ENCODE peak calls at places on chromosomes 12 and 14, in four cellular contexts. F is stimulated activated CD8-positive, alpha-beta memory T cell treated with anti-CD3 and anti-CD28 coated beads, Interleukin-15, amount 100 ng/mL, for 1 hour; X is NCI-H774; M is hypothalamus. B is an unnamed sample.

GRCh38 chr12:27818421-27818918 is 38.4 kb upstream of the MANSC4 start:
- DNase-seq in X (peak), F (no peak), M (no peak), B (no peak)

GRCh38 chr12:51976376-51977160 is 25.1 kb downstream of the ACVR1B start:
- DNase-seq in M (no peak), X (no peak), F (no peak), B (no peak)

GRCh38 chr12:104485651-104486341 is 29.0 kb downstream of the CHST11 start:
- DNase-seq in F (no peak), M (no peak), X (no peak), B (no peak)

GRCh38 chr12:126454581-126454980 is 1389.3 kb downstream of the AACS start:
- DNase-seq in F (no peak), M (no peak), X (no peak), B (no peak)

GRCh38 chr14:105883066-105884005 is 357.0 kb downstream of the TMEM121 start:
- DNase-seq in M (no peak), F (no peak), X (no peak), B (no peak)

GRCh38 chr14:69354383-69355154 is 43.5 kb downstream of the ERH start:
- DNase-seq in X (no peak), F (no peak), M (no peak), B (no peak)

GRCh38 chr14:94157195-94157594 is 16.9 kb upstream of the PPP4R4 start:
- DNase-seq in X (peak), M (no peak), F (no peak), B (no peak)

GRCh38 chr14:94532462-94532861 is 23.2 kb upstream of the SERPINA12 start:
- DNase-seq in F (no peak), X (no peak), M (no peak), B (no peak)

GRCh38 chr12:103841690-103842584 is 903 bp upstream of the NT5DC3 start:
- DNase-seq in F (peak), M (no peak), X (peak), B (peak)

GRCh38 chr14:56881181-56881580 is 70.9 kb upstream of the OTX2 start:
- DNase-seq in X (no peak), F (no peak), M (no peak), B (no peak)

GRCh38 chr14:70029296-70030132 is 150.3 kb downstream of the SMOC1 start:
- DNase-seq in M (no peak), F (no peak), X (no peak), B (no peak)

GRCh38 chr12:46546634-46547273 is 174.2 kb upstream of the SLC38A2 start:
- DNase-seq in F (no peak), X (no peak), M (no peak), B (no peak)

GRCh38 chr14:61178226-61179060 is 102.7 kb downstream of the TMEM30B start:
- DNase-seq in X (no peak), M (no peak), F (no peak), B (no peak)

GRCh38 chr14:77026930-77027537 is 1.5 kb downstream of the IRF2BPL start:
- DNase-seq in F (no peak), M (no peak), X (no peak), B (peak)

B was measured in frontal cortex.